ENCODE peak calls at places on chromosomes 5 and 9, in five cellular contexts. B is upper lobe of left lung, F is lower leg skin, K is HCT116, V is K562. Q is an unnamed sample.

GRCh38 chr9:107275530-107275929 is 7.5 kb upstream of the RAD23B start:
- DNase-seq in B (no peak), F (no peak), K (no peak), V (no peak), Q (no peak)

GRCh38 chr9:93173365-93174150 is 10.4 kb upstream of the WNK2 start:
- DNase-seq in B (no peak), F (no peak), K (no peak), V (no peak), Q (no peak)

GRCh38 chr5:9165567-9165966 is 380.3 kb downstream of the SEMA5A start:
- DNase-seq in B (no peak), F (no peak), K (no peak), V (no peak), Q (no peak)

GRCh38 chr9:112820886-112821285 is 69.8 kb downstream of the SLC46A2 start:
- DNase-seq in B (no peak), F (no peak), K (no peak), V (no peak), Q (no peak)

GRCh38 chr5:1124181-1125029 is 12.5 kb upstream of the SLC12A7 start:
- DNase-seq in B (no peak), F (no peak), K (no peak), V (no peak), Q (no peak)

GRCh38 chr5:62935660-62936059 is 357.0 kb downstream of the LRRC70 start:
- DNase-seq in B (no peak), F (no peak), K (no peak), V (no peak), Q (no peak)

GRCh38 chr5:1420211-1421195 is 24.7 kb downstream of the SLC6A3 start:
- DNase-seq in B (no peak), F (no peak), K (no peak), V (no peak), Q (no peak)

GRCh38 chr9:97518909-97519307 is 17.4 kb downstream of the TMOD1 start:
- DNase-seq in B (peak), F (peak), K (no peak), V (no peak), Q (peak)

GRCh38 chr5:148913985-148914421 is 87.6 kb downstream of the ADRB2 start:
- DNase-seq in B (peak), F (no peak), K (no peak), V (no peak), Q (peak)

GRCh38 chr5:60677831-60678664 is 21.9 kb downstream of the DEPDC1B start:
- DNase-seq in B (no peak), F (no peak), K (no peak), V (peak), Q (no peak)

GRCh38 chr5:10366310-10367297 is 13.1 kb downstream of the MARCHF6 start:
- DNase-seq in B (peak), F (no peak), K (no peak), V (no peak), Q (no peak)

GRCh38 chr9:108040783-108041182 is 551.2 kb upstream of the KLF4 start:
- DNase-seq in B (no peak), F (no peak), K (no peak), V (peak), Q (peak)

GRCh38 chr9:5502553-5502952 is 7.8 kb upstream of the PDCD1LG2 start:
- DNase-seq in B (no peak), F (no peak), K (no peak), V (no peak), Q (no peak)

GRCh38 chr9:5499157-5499556 is 11.2 kb upstream of the PDCD1LG2 start:
- DNase-seq in B (no peak), F (no peak), K (no peak), V (no peak), Q (no peak)

GRCh38 chr9:5499889-5500398 is 10.4 kb upstream of the PDCD1LG2 start:
- DNase-seq in B (peak), F (peak), K (no peak), V (no peak), Q (no peak)

GRCh38 chr9:5500441-5501235 is 9.7 kb upstream of the PDCD1LG2 start:
- DNase-seq in B (peak), F (peak), K (no peak), V (no peak), Q (no peak)
- TF ChIP-seq POLR2A in B (no peak), F (no peak), K (no peak), V (no peak), Q (no peak)

GRCh38 chr9:137417161-137418021 is 5.6 kb downstream of the EXD3 start:
- DNase-seq in B (no peak), F (no peak), K (no peak), V (no peak), Q (no peak)
- TF ChIP-seq POLR2A in B (no peak), F (no peak), K (no peak), V (no peak), Q (no peak)

GRCh38 chr9:132383462-132383883 is 23.2 kb downstream of the TTF1 start:
- DNase-seq in B (no peak), F (no peak), K (no peak), V (no peak), Q (no peak)
- TF ChIP-seq POLR2A in B (no peak), F (no peak), K (no peak), V (no peak), Q (no peak)

GRCh38 chr9:32384002-32384363 is 460 bp upstream of the ACO1 start:
- DNase-seq in B (no peak), F (no peak), K (no peak), V (no peak), Q (no peak)

GRCh38 chr9:32385885-32386283 is 1.4 kb downstream of the ACO1 start:
- DNase-seq in B (no peak), F (no peak), K (no peak), V (no peak), Q (no peak)

GRCh38 chr9:32385135-32385884 is 867 bp downstream of the ACO1 start:
- DNase-seq in B (no peak), F (no peak), K (no peak), V (no peak), Q (no peak)

GRCh38 chr9:32382582-32383320 is 1.7 kb upstream of the ACO1 start:
- DNase-seq in B (no peak), F (no peak), K (no peak), V (no peak), Q (no peak)

GRCh38 chr9:32384364-32385134 is at the start of gene ACO1:
- DNase-seq in B (peak), F (peak), K (peak), V (peak), Q (peak)
- TF ChIP-seq POLR2A in B (peak), F (no peak), K (peak), V (peak), Q (peak)

GRCh38 chr9:134438204-134438788 is 112.0 kb downstream of the RXRA start:
- DNase-seq in B (peak), F (no peak), K (no peak), V (no peak), Q (no peak)

GRCh38 chr9:134437417-134438203 is 111.4 kb downstream of the RXRA start:
- DNase-seq in B (peak), F (no peak), K (no peak), V (no peak), Q (no peak)

GRCh38 chr9:134441227-134442086 is 115.2 kb downstream of the RXRA start:
- DNase-seq in B (no peak), F (no peak), K (no peak), V (no peak), Q (no peak)

GRCh38 chr9:134440636-134441226 is 114.5 kb downstream of the RXRA start:
- DNase-seq in B (no peak), F (no peak), K (no peak), V (no peak), Q (no peak)

GRCh38 chr9:134439368-134439784 is 113.1 kb downstream of the RXRA start:
- DNase-seq in B (no peak), F (no peak), K (no peak), V (no peak), Q (no peak)
- TF ChIP-seq POLR2A in B (no peak), F (no peak), K (no peak), V (no peak), Q (no peak)

GRCh38 chr5:132870801-132871200 is 2.7 kb upstream of the LEAP2 start:
- DNase-seq in B (no peak), F (no peak), K (no peak), V (no peak), Q (no peak)
- TF ChIP-seq POLR2A in B (no peak), F (no peak), K (no peak), V (no peak), Q (no peak)